ENCODE peak calls at places on chromosomes 2 and 18, in six cellular contexts. G is SK-N-SH, P is HCT116, R is HepG2, A is K562, U is GM12878. S is an unnamed sample.

GRCh38 chr2:200319587-200320337 is 13.3 kb downstream of the SPATS2L start:
- DNase-seq in R (peak), U (no peak), G (no peak), A (no peak), P (no peak), S (no peak)

GRCh38 chr18:51721388-51721787 is 523.9 kb upstream of the MEX3C start:
- DNase-seq in A (no peak), U (no peak), G (no peak), P (no peak), R (no peak), S (no peak)

GRCh38 chr18:26689226-26689913 is 141.0 kb upstream of the KCTD1 start:
- DNase-seq in R (no peak), A (no peak), P (no peak), U (no peak), G (no peak), S (no peak)

GRCh38 chr2:12330916-12331315 is 385.8 kb upstream of the TRIB2 start:
- DNase-seq in R (no peak), A (no peak), U (no peak), G (no peak), P (no peak), S (no peak)

GRCh38 chr2:240782221-240782885 is 37.7 kb downstream of the KIF1A start:
- DNase-seq in R (no peak), U (no peak), G (no peak), A (no peak), P (no peak), S (no peak)

GRCh38 chr2:201118957-201119848 is 3.2 kb downstream of the CFLAR start:
- DNase-seq in G (no peak), U (no peak), R (no peak), P (peak), A (peak), S (no peak)

GRCh38 chr2:54899576-54900200 is 150.6 kb downstream of the RTN4 start:
- DNase-seq in G (peak), A (peak), U (peak), P (peak), R (peak), S (peak)

GRCh38 chr18:9631814-9632496 is 17.6 kb upstream of the PPP4R1 start:
- DNase-seq in R (no peak), U (no peak), P (peak), G (no peak), A (no peak), S (no peak)

GRCh38 chr2:63537306-63537705 is 51.0 kb downstream of the WDPCP start:
- DNase-seq in G (no peak), P (no peak), A (no peak), U (no peak), R (no peak), S (no peak)

GRCh38 chr2:69547984-69548715 is 95.4 kb downstream of the AAK1 start:
- DNase-seq in A (no peak), G (no peak), P (no peak), U (no peak), R (no peak), S (no peak)

GRCh38 chr2:64696631-64697030 is 42.9 kb upstream of the SERTAD2 start:
- DNase-seq in A (no peak), R (no peak), U (no peak), G (no peak), P (no peak), S (no peak)

GRCh38 chr2:71609958-71610357 is 156.6 kb downstream of the DYSF start:
- DNase-seq in G (peak), R (no peak), U (no peak), P (peak), A (peak), S (peak)

GRCh38 chr2:71611781-71612545 is 158.6 kb downstream of the DYSF start:
- DNase-seq in A (no peak), G (no peak), R (no peak), P (no peak), U (no peak), S (no peak)

GRCh38 chr2:71609441-71609840 is 156.1 kb downstream of the DYSF start:
- DNase-seq in U (no peak), R (no peak), A (no peak), P (no peak), G (no peak), S (no peak)

GRCh38 chr2:71611247-71611646 is 157.9 kb downstream of the DYSF start:
- DNase-seq in P (no peak), A (no peak), U (no peak), R (no peak), G (peak), S (no peak)

DNA sequence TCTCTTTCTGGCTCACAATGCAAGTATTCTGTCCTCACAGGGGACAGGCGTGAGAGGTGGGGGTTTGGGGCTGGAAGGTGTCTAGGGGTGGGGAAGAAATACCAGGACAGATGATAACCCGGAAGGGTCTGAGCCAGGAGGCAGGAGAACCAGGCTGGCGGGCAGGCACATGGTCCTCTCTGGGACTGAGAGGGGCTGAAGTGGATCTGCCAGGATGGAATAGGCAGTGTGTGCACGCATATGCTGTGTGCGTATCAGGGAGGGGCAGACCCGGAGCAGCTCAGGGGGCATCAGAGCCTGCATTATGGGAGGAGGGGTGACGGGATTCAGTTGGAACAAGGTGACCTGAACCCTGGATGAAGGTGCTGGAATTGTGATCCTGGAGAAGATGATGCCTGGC is 157.3 kb downstream of the DYSF start:
- DNase-seq in R (no peak), P (no peak), U (no peak), G (peak), A (no peak), S (no peak)
- TF ChIP-seq JUND in R (no peak), P (no peak), U (no peak), G (no peak), A (no peak), S (no peak)

GRCh38 chr18:58015045-58015444 is 29.0 kb upstream of the NEDD4L start:
- DNase-seq in P (no peak), G (no peak), U (peak), R (no peak), A (no peak), S (no peak)
- TF ChIP-seq JUND in P (no peak), G (no peak), U (no peak), R (no peak), A (no peak), S (no peak)

DNA sequence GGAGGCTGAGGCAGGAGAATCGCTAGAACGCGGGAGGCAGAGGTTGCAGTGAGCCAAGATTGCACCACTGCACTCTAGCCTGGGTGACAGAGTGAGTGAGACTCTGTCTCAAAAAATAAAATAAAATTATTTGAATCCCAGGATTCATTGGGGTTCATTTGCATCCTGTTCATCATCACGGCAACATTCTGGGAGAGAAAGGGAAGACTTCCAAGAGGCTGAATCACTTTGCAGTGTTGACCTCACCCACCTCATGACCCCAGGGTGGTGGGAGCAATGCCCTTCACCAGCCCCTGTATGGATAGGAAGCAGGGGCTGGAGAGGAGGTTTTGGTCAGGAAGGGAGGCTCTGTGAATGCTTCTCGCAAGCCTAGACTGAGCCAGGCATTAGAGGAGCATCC is 195.6 kb downstream of the CTIF start:
- DNase-seq in A (no peak), R (no peak), G (no peak), U (no peak), P (no peak), S (no peak)
- TF ChIP-seq JUND in A (no peak), R (no peak), G (no peak), U (no peak), P (no peak), S (no peak)

GRCh38 chr2:165985120-165985519 is 31.5 kb upstream of the TTC21B start:
- DNase-seq in U (no peak), G (no peak), A (no peak), R (no peak), P (no peak), S (no peak)
- TF ChIP-seq JUND in U (no peak), G (no peak), A (no peak), R (no peak), P (no peak), S (no peak)

GRCh38 chr2:202157211-202157985 is 81.0 kb downstream of the SUMO1 start:
- DNase-seq in G (no peak), A (no peak), U (no peak), P (no peak), R (no peak), S (no peak)

GRCh38 chr2:202164409-202164808 is 74.0 kb downstream of the SUMO1 start:
- DNase-seq in G (no peak), A (no peak), U (no peak), R (no peak), P (no peak), S (no peak)

GRCh38 chr2:202165945-202166344 is 72.5 kb downstream of the SUMO1 start:
- DNase-seq in G (no peak), A (no peak), U (no peak), R (no peak), P (no peak), S (no peak)

GRCh38 chr2:202158796-202159195 is 79.6 kb downstream of the SUMO1 start:
- DNase-seq in U (no peak), P (no peak), R (no peak), A (no peak), G (no peak), S (peak)

GRCh38 chr2:202161106-202161836 is 77.1 kb downstream of the SUMO1 start:
- DNase-seq in U (no peak), P (no peak), G (no peak), A (no peak), R (no peak), S (no peak)
- TF ChIP-seq JUND in U (no peak), P (no peak), G (peak), A (no peak), R (no peak), S (no peak)

GRCh38 chr2:213959589-213959988 is 451.3 kb upstream of the VWC2L start:
- DNase-seq in R (no peak), U (no peak), A (no peak), P (no peak), G (no peak), S (no peak)
- TF ChIP-seq JUND in R (no peak), U (no peak), A (no peak), P (no peak), G (no peak), S (no peak)

GRCh38 chr2:225630824-225631533 is 231.5 kb downstream of the NYAP2 start:
- DNase-seq in G (no peak), U (no peak), P (no peak), A (no peak), R (no peak), S (no peak)
- TF ChIP-seq JUND in G (no peak), U (no peak), P (no peak), A (no peak), R (no peak), S (no peak)

GRCh38 chr2:68426446-68426845 is 40.6 kb downstream of the FBXO48 start:
- DNase-seq in A (no peak), G (no peak), U (no peak), R (no peak), P (no peak), S (no peak)

GRCh38 chr2:68428746-68429145 is 38.3 kb downstream of the FBXO48 start:
- DNase-seq in G (no peak), R (no peak), P (no peak), A (no peak), U (no peak), S (no peak)

GRCh38 chr2:68428132-68428531 is 39.0 kb downstream of the FBXO48 start:
- DNase-seq in U (no peak), A (no peak), G (no peak), P (no peak), R (no peak), S (no peak)

GRCh38 chr2:68425503-68425902 is 41.6 kb downstream of the FBXO48 start:
- DNase-seq in A (no peak), G (no peak), P (no peak), R (no peak), U (no peak), S (no peak)

GRCh38 chr2:68426885-68427579 is 40.1 kb downstream of the FBXO48 start:
- DNase-seq in R (no peak), P (no peak), A (no peak), G (no peak), U (no peak), S (no peak)
- TF ChIP-seq JUND in R (no peak), P (no peak), A (no peak), G (no peak), U (no peak), S (no peak)

GRCh38 chr2:177239934-177240600 is 24.5 kb downstream of the NFE2L2 start:
- DNase-seq in U (peak), G (no peak), R (no peak), P (no peak), A (no peak), S (no peak)
- TF ChIP-seq JUND in U (no peak), G (no peak), R (no peak), P (no peak), A (no peak), S (no peak)

GRCh38 chr2:106284255-106284654 is 90.2 kb upstream of the UXS1 start:
- DNase-seq in R (no peak), U (no peak), P (no peak), G (no peak), A (no peak), S (no peak)

GRCh38 chr2:106280653-106281202 is 86.6 kb upstream of the UXS1 start:
- DNase-seq in A (no peak), P (no peak), U (no peak), G (no peak), R (no peak), S (no peak)

GRCh38 chr2:106284691-106285202 is 90.6 kb upstream of the UXS1 start:
- DNase-seq in A (no peak), R (no peak), P (no peak), U (no peak), G (no peak), S (no peak)

GRCh38 chr2:106285237-106285829 is 91.2 kb upstream of the UXS1 start:
- DNase-seq in P (no peak), G (no peak), A (no peak), R (peak), U (no peak), S (no peak)

GRCh38 chr2:106282816-106283215 is 88.7 kb upstream of the UXS1 start:
- DNase-seq in G (no peak), U (no peak), A (no peak), P (no peak), R (peak), S (no peak)
- TF ChIP-seq JUND in G (no peak), U (no peak), A (no peak), P (no peak), R (no peak), S (no peak)